ENCODE peak calls at places on chromosome 2, in ten cellular contexts. C is GM20000, I is ovary, M is tibial nerve, V is AG04449, S is left ventricle myocardium inferior, G is breast epithelium, T is IMR-90, J is fibroblast of lung, O is BE2C. R is an unnamed sample.

GRCh38 chr2:73268831-73269685 is 15.2 kb downstream of the FBXO41 start:
- DNase-seq in C (peak; percentile 98), I (no peak), M (no peak), V (no peak), S (no peak), G (peak; percentile 61), T (peak; percentile 11), J (peak; percentile 17), O (no peak), R (peak; percentile 87)

GRCh38 chr2:233444501-233444900 is 90.2 kb downstream of the DGKD start:
- DNase-seq in C (no peak), I (peak; percentile 32), M (no peak), V (no peak), S (no peak), G (no peak), T (no peak), J (no peak), O (no peak), R (no peak)

GRCh38 chr2:170324640-170325046 is 146.7 kb downstream of the MYO3B start:
- DNase-seq in C (peak; percentile 41), I (no peak), M (no peak), V (no peak), S (no peak), G (no peak), T (peak; percentile 37), J (peak; percentile 48), O (peak; percentile 24), R (peak; percentile 59)

GRCh38 chr2:25712455-25712854 is 39.1 kb upstream of the DTNB start:
- DNase-seq in C (no peak), I (no peak), M (no peak), V (no peak), S (no peak), G (no peak), T (no peak), J (no peak), O (no peak), R (no peak)

GRCh38 chr2:239013670-239013960 is 165.7 kb downstream of the TWIST2 start:
- DNase-seq in C (no peak), I (no peak), M (no peak), V (no peak), S (no peak), G (no peak), T (no peak), J (no peak), O (no peak), R (no peak)

GRCh38 chr2:62938126-62938525 is 112.5 kb upstream of the OTX1 start:
- DNase-seq in C (no peak), I (no peak), M (no peak), V (no peak), S (no peak), G (no peak), T (peak; percentile 52), J (no peak), O (no peak), R (no peak)

GRCh38 chr2:55063226-55063625 is 13.0 kb upstream of the RTN4 start:
- DNase-seq in C (no peak), I (no peak), M (no peak), V (no peak), S (no peak), G (no peak), T (no peak), J (no peak), O (no peak), R (peak; percentile 50)

GRCh38 chr2:178845565-178846457 is 38.6 kb upstream of the TTN start:
- DNase-seq in C (no peak), I (no peak), M (no peak), V (peak; percentile 28), S (no peak), G (no peak), T (peak; percentile 58), J (peak; percentile 88), O (no peak), R (no peak)

GRCh38 chr2:190553254-190553653 is 18.7 kb upstream of the NEMP2 start:
- DNase-seq in C (no peak), I (no peak), M (no peak), V (no peak), S (no peak), G (no peak), T (no peak), J (no peak), O (no peak), R (no peak)

GRCh38 chr2:200185575-200186103 is 120.9 kb upstream of the SPATS2L start:
- DNase-seq in C (no peak), I (no peak), M (no peak), V (no peak), S (no peak), G (no peak), T (no peak), J (no peak), O (no peak), R (no peak)

GRCh38 chr2:172246649-172247048 is 143.9 kb upstream of the DLX2 start:
- DNase-seq in C (no peak), I (no peak), M (no peak), V (no peak), S (no peak), G (no peak), T (peak; percentile 66), J (peak; percentile 45), O (no peak), R (no peak)

GRCh38 chr2:174667461-174667860 is 69.9 kb upstream of the WIPF1 start:
- DNase-seq in C (no peak), I (no peak), M (no peak), V (no peak), S (no peak), G (no peak), T (no peak), J (no peak), O (no peak), R (no peak)

DNA sequence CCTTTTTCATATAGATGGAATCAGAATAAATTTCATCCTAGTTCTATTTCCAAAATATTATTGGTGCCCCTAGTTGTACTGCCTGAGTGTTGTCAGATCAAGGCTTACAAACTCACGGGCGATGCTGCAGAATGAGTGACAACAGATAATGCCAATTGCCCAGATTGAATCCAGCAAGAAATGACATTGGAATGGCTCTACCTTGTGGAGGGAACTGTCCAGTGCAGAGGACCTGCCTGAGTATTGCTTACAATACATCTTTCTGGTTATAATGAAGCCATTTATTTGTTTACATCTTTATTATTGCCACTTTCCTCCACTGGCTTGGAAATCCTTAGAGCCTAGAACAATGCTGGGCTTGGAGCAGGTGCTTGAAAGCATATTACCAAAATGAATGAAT is 7.8 kb upstream of the IL1R2 start:
- DNase-seq in C (no peak), I (no peak), M (no peak), V (no peak), S (no peak), G (no peak), T (no peak), J (peak; percentile 45), O (no peak), R (no peak)
- TF ChIP-seq CTCF in C (no peak), I (peak; percentile 8), M (no peak), V (peak; percentile 8), S (peak; percentile 48), G (no peak), T (peak; percentile 39), J (peak; percentile 54), O (peak; percentile 23), R (no peak)

GRCh38 chr2:105631011-105631410 is 113.7 kb upstream of the NCK2 start:
- DNase-seq in C (no peak), I (no peak), M (no peak), V (no peak), S (no peak), G (no peak), T (no peak), J (no peak), O (no peak), R (no peak)

GRCh38 chr2:105629634-105630033 is 115.1 kb upstream of the NCK2 start:
- DNase-seq in C (no peak), I (no peak), M (no peak), V (no peak), S (no peak), G (no peak), T (no peak), J (no peak), O (no peak), R (no peak)

GRCh38 chr2:105636109-105636740 is 108.5 kb upstream of the NCK2 start:
- DNase-seq in C (no peak), I (no peak), M (no peak), V (no peak), S (no peak), G (no peak), T (no peak), J (no peak), O (no peak), R (no peak)

GRCh38 chr2:105635564-105635963 is 109.1 kb upstream of the NCK2 start:
- DNase-seq in C (no peak), I (no peak), M (no peak), V (no peak), S (no peak), G (no peak), T (no peak), J (no peak), O (no peak), R (no peak)

DNA sequence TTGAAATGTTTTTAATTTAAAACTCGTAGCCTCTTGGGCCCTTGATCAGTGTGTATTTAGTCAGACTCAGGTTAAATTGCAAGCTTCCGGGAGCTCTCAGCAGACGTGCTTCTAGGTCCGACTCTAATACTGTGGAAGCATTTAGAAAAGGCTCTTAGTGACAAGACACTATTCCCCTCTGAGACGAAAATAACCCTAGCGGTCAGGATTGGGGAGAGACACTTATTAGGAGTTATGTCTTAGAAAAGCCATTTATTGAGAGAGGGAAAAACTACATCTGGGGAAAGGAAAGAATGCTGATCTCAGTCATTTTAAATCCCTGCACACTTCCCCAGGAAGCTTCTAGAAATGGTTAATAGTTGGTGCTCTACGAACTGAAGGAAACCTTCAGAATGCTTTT is 110.5 kb upstream of the NCK2 start:
- DNase-seq in C (no peak), I (no peak), M (no peak), V (no peak), S (no peak), G (no peak), T (no peak), J (no peak), O (no peak), R (no peak)
- TF ChIP-seq CTCF in C (no peak), I (no peak), M (no peak), V (no peak), S (no peak), G (no peak), T (no peak), J (no peak), O (no peak), R (no peak)

GRCh38 chr2:30686000-30686399 is 121.2 kb downstream of the CAPN13 start:
- DNase-seq in C (no peak), I (no peak), M (no peak), V (no peak), S (no peak), G (no peak), T (no peak), J (no peak), O (peak; percentile 40), R (peak; percentile 61)
- TF ChIP-seq CTCF in C (peak; percentile 7), I (no peak), M (no peak), V (no peak), S (peak; percentile 40), G (no peak), T (no peak), J (no peak), O (peak; percentile 59), R (peak; percentile 68)

GRCh38 chr2:224058048-224058775 is 19.1 kb upstream of the SERPINE2 start:
- DNase-seq in C (no peak), I (no peak), M (no peak), V (no peak), S (no peak), G (no peak), T (no peak), J (no peak), O (no peak), R (no peak)
- TF ChIP-seq CTCF in C (no peak), I (no peak), M (no peak), V (no peak), S (peak; percentile 35), G (no peak), T (no peak), J (no peak), O (peak; percentile 21), R (peak; percentile 28)

R was measured in WERI-Rb-1.